ENCODE peak calls at places on chromosome 22, in eight cellular contexts. T is AG08395; H is iris pigment epithelial cell; B is AG04449; K is naive thymus-derived CD8-positive, alpha-beta T cell; I is B cell; P is mucosa of gallbladder; W is AG08396. X is an unnamed sample.

GRCh38 chr22:41425704-41426365 is 20.8 kb downstream of the TOB2 start:
- DNase-seq in K (no peak), I (no peak), W (no peak), B (no peak), T (no peak), P (no peak), H (no peak), X (no peak)

GRCh38 chr22:50329236-50329635 is 2.4 kb upstream of the DENND6B start:
- DNase-seq in T (no peak), I (no peak), K (no peak), H (peak), B (no peak), W (no peak), P (no peak), X (no peak)

GRCh38 chr22:33605686-33606085 is 314.6 kb downstream of the LARGE1 start:
- DNase-seq in T (no peak), I (no peak), K (no peak), W (no peak), H (no peak), B (no peak), P (no peak), X (no peak)

GRCh38 chr22:21450858-21451331 is 16.3 kb upstream of the TMEM191C start:
- DNase-seq in T (no peak), B (no peak), W (no peak), H (no peak), K (no peak), P (peak), I (no peak), X (no peak)

GRCh38 chr22:35175392-35175791 is 81.9 kb upstream of the HMGXB4 start:
- DNase-seq in P (no peak), B (no peak), H (no peak), T (no peak), I (no peak), K (no peak), W (no peak), X (no peak)

GRCh38 chr22:23240639-23241389 is 60.5 kb downstream of the BCR start:
- DNase-seq in B (no peak), T (no peak), P (no peak), K (no peak), H (no peak), I (no peak), W (no peak), X (no peak)

GRCh38 chr22:46883547-46883946 is 121.1 kb downstream of the TBC1D22A start:
- DNase-seq in W (no peak), I (no peak), P (no peak), T (no peak), B (no peak), H (no peak), K (no peak), X (no peak)

GRCh38 chr22:19962909-19963806 is 21.5 kb upstream of the TXNRD2 start:
- DNase-seq in W (peak), I (no peak), H (peak), B (no peak), K (no peak), P (peak), T (peak), X (peak)

GRCh38 chr22:45225732-45226560 is 14.7 kb downstream of the KIAA0930 start:
- DNase-seq in I (no peak), B (no peak), T (peak), H (peak), P (no peak), K (no peak), W (no peak), X (peak)

X was measured in psoas muscle.